ENCODE peak calls at places on chromosome 4, in nine cellular contexts. U, C, P, I, W, Q, O, T and K are unnamed samples.

GRCh38 chr4:179076865-179077264 is 1634.6 kb upstream of the AGA start:
- DNase-seq in U (no peak), Q (no peak), T (no peak), O (no peak), I (no peak), C (no peak), W (no peak), P (no peak), K (no peak)

GRCh38 chr4:94545296-94545695 is 93.6 kb downstream of the PDLIM5 start:
- DNase-seq in Q (no peak), W (peak), T (no peak), I (no peak), O (no peak), U (no peak), C (peak), P (no peak), K (peak)

GRCh38 chr4:2794707-2795557 is 2.0 kb downstream of the SH3BP2 start:
- DNase-seq in T (peak), P (peak), Q (no peak), U (no peak), O (no peak), I (peak), C (peak), W (peak), K (peak)

GRCh38 chr4:76090241-76090691 is 15.8 kb downstream of the ART3 start:
- DNase-seq in T (no peak), O (no peak), W (peak), U (no peak), I (no peak), P (no peak), Q (no peak), C (peak), K (peak)

GRCh38 chr4:112075129-112075753 is 70.0 kb upstream of the FAM241A start:
- DNase-seq in O (peak), T (no peak), I (no peak), Q (peak), U (peak), C (peak), W (peak), P (peak), K (peak)

GRCh38 chr4:139682309-139683210 is 16.9 kb downstream of the MGST2 start:
- DNase-seq in I (no peak), T (no peak), P (no peak), U (no peak), O (no peak), C (no peak), W (no peak), Q (no peak), K (no peak)

GRCh38 chr4:138158746-138159297 is 83.3 kb downstream of the SLC7A11 start:
- DNase-seq in T (no peak), I (no peak), U (no peak), W (peak), Q (no peak), O (no peak), P (no peak), C (peak), K (peak)

GRCh38 chr4:70704333-70705145 is 16.2 kb downstream of the UTP3 start:
- DNase-seq in P (peak), U (peak), C (no peak), I (peak), T (peak), Q (peak), O (peak), W (peak), K (peak)

GRCh38 chr4:109548655-109549054 is 11.4 kb upstream of the MCUB start:
- DNase-seq in P (no peak), T (no peak), Q (no peak), I (no peak), W (peak), C (peak), U (no peak), O (no peak), K (peak)

GRCh38 chr4:17094209-17094608 is 195.8 kb upstream of the LDB2 start:
- DNase-seq in W (no peak), C (no peak), U (no peak), P (no peak), T (no peak), O (no peak), Q (no peak), I (no peak), K (no peak)

GRCh38 chr4:47930971-47931804 is 16.8 kb upstream of the NFXL1 start:
- DNase-seq in P (no peak), T (no peak), Q (no peak), O (no peak), I (no peak), U (no peak), W (peak), C (peak), K (peak)

GRCh38 chr4:48258845-48259397 is 10.7 kb downstream of the TEC start:
- DNase-seq in U (no peak), C (no peak), P (no peak), T (no peak), Q (no peak), W (no peak), I (no peak), O (no peak), K (no peak)

GRCh38 chr4:183517781-183518180 is 12.9 kb downstream of the ING2 start:
- DNase-seq in U (no peak), O (no peak), T (no peak), W (no peak), Q (no peak), I (no peak), P (no peak), C (no peak), K (no peak)

GRCh38 chr4:114005569-114006442 is 26.4 kb upstream of the ARSJ start:
- DNase-seq in I (no peak), C (peak), T (no peak), U (no peak), W (peak), P (no peak), O (no peak), Q (no peak), K (peak)

GRCh38 chr4:180398564-180398963 is 1844.6 kb upstream of the TENM3 start:
- DNase-seq in Q (no peak), P (no peak), T (no peak), W (no peak), I (no peak), C (no peak), O (no peak), U (no peak), K (no peak)

GRCh38 chr4:74114234-74114633 is 15.2 kb upstream of the CXCL2 start:
- DNase-seq in W (peak), P (no peak), C (peak), I (no peak), O (no peak), U (no peak), T (no peak), Q (no peak), K (peak)

GRCh38 chr4:7777871-7778523 is 161.7 kb downstream of the AFAP1 start:
- DNase-seq in T (peak), P (no peak), U (no peak), C (no peak), O (no peak), Q (no peak), I (no peak), W (no peak), K (no peak)